ENCODE peak calls at places on chromosomes 11 and 22, in ten cellular contexts. F is foreskin fibroblast, Q is BJ, A is A549, O is fibroblast of the aortic adventitia, Y is colonic mucosa, D is neural progenitor cell, E is endothelial cell, W is GM13976, B is AG04450. R is an unnamed sample.

GRCh38 chr22:38696606-38697005 is 4.1 kb downstream of the JOSD1 start:
- DNase-seq in F (peak), Q (peak), A (peak), O (peak), Y (no peak), D (no peak), E (no peak), W (no peak), B (no peak), R (no peak)

GRCh38 chr11:87290304-87290922 is 252.7 kb downstream of the TMEM135 start:
- DNase-seq in F (peak), Q (no peak), A (peak), O (peak), Y (no peak), D (peak), E (no peak), W (peak), B (peak), R (peak)

GRCh38 chr22:38924197-38924952 is 33.0 kb upstream of the APOBEC3A start:
- DNase-seq in F (peak), Q (peak), A (peak), O (peak), Y (peak), D (no peak), E (no peak), W (no peak), B (peak), R (peak)

GRCh38 chr11:70519117-70519516 is 120.8 kb downstream of the CTTN start:
- DNase-seq in F (no peak), Q (no peak), A (no peak), O (no peak), Y (no peak), D (no peak), E (no peak), W (no peak), B (no peak), R (no peak)

GRCh38 chr22:41290262-41291221 is 4.6 kb upstream of the RANGAP1 start:
- DNase-seq in F (peak), Q (peak), A (peak), O (peak), Y (no peak), D (peak), E (no peak), W (no peak), B (peak), R (peak)

GRCh38 chr11:45145083-45145420 is 1.4 kb upstream of the PRDM11 start:
- DNase-seq in F (no peak), Q (no peak), A (no peak), O (no peak), Y (no peak), D (no peak), E (no peak), W (no peak), B (no peak), R (no peak)

GRCh38 chr22:39545310-39546063 is 12.9 kb upstream of the RPS19BP1 start:
- DNase-seq in F (peak), Q (no peak), A (no peak), O (peak), Y (peak), D (peak), E (peak), W (no peak), B (no peak), R (peak)

GRCh38 chr11:47941907-47942558 is 38.3 kb upstream of the PTPRJ start:
- DNase-seq in F (no peak), Q (no peak), A (peak), O (no peak), Y (no peak), D (peak), E (no peak), W (no peak), B (no peak), R (no peak)

GRCh38 chr11:9125185-9125886 is 33.9 kb upstream of the SCUBE2 start:
- DNase-seq in F (no peak), Q (no peak), A (no peak), O (no peak), Y (no peak), D (no peak), E (no peak), W (no peak), B (no peak), R (no peak)

GRCh38 chr22:27845603-27846100 is 44.1 kb upstream of the MN1 start:
- DNase-seq in F (no peak), Q (no peak), A (no peak), O (no peak), Y (no peak), D (no peak), E (no peak), W (no peak), B (no peak), R (no peak)

GRCh38 chr11:113705871-113706654 is at the start of gene TMPRSS5:
- DNase-seq in F (no peak), Q (no peak), A (no peak), O (no peak), Y (no peak), D (peak), E (no peak), W (no peak), B (no peak), R (peak)

GRCh38 chr11:12397953-12398352 is 20.6 kb downstream of the PARVA start:
- DNase-seq in F (peak), Q (peak), A (peak), O (peak), Y (no peak), D (no peak), E (no peak), W (no peak), B (peak), R (peak)

GRCh38 chr11:59261150-59261549 is 48.4 kb upstream of the MPEG1 start:
- DNase-seq in F (no peak), Q (no peak), A (no peak), O (no peak), Y (no peak), D (no peak), E (no peak), W (no peak), B (no peak), R (no peak)

GRCh38 chr11:129075757-129076156 is 116.4 kb downstream of the ARHGAP32 start:
- DNase-seq in F (no peak), Q (no peak), A (no peak), O (no peak), Y (no peak), D (no peak), E (no peak), W (no peak), B (no peak), R (no peak)

GRCh38 chr11:12318791-12319733 is 58.3 kb upstream of the PARVA start:
- DNase-seq in F (peak), Q (peak), A (no peak), O (peak), Y (no peak), D (no peak), E (no peak), W (peak), B (peak), R (peak)

GRCh38 chr11:65791719-65792213 is 4.9 kb downstream of the OVOL1 start:
- DNase-seq in F (peak), Q (no peak), A (no peak), O (no peak), Y (peak), D (no peak), E (no peak), W (peak), B (no peak), R (no peak)

GRCh38 chr11:117194267-117194666 is 4.9 kb upstream of the TAGLN start:
- DNase-seq in F (no peak), Q (no peak), A (no peak), O (no peak), Y (no peak), D (no peak), E (no peak), W (no peak), B (no peak), R (no peak)

GRCh38 chr11:128533473-128533872 is 53.9 kb downstream of the ETS1 start:
- DNase-seq in F (no peak), Q (no peak), A (no peak), O (no peak), Y (no peak), D (no peak), E (no peak), W (no peak), B (no peak), R (no peak)

GRCh38 chr22:19036523-19037273 is 85.5 kb downstream of the DGCR2 start:
- DNase-seq in F (peak), Q (no peak), A (peak), O (no peak), Y (no peak), D (no peak), E (no peak), W (no peak), B (no peak), R (no peak)

GRCh38 chr11:67276821-67277230 is 10.6 kb downstream of the GRK2 start:
- DNase-seq in F (peak), Q (no peak), A (no peak), O (peak), Y (peak), D (peak), E (no peak), W (peak), B (no peak), R (peak)

GRCh38 chr11:83816572-83817187 is 530.5 kb upstream of the CCDC90B start:
- DNase-seq in F (peak), Q (no peak), A (peak), O (peak), Y (no peak), D (peak), E (no peak), W (no peak), B (no peak), R (peak)

GRCh38 chr11:2331404-2331803 is 29.6 kb downstream of the TSPAN32 start:
- DNase-seq in F (no peak), Q (no peak), A (no peak), O (no peak), Y (no peak), D (no peak), E (no peak), W (no peak), B (no peak), R (no peak)

GRCh38 chr11:70433966-70434812 is 35.9 kb downstream of the CTTN start:
- DNase-seq in F (no peak), Q (no peak), A (no peak), O (no peak), Y (no peak), D (no peak), E (no peak), W (no peak), B (no peak), R (no peak)

GRCh38 chr11:66271816-66272215 is 3.4 kb downstream of the RAB1B start:
- DNase-seq in F (no peak), Q (no peak), A (no peak), O (no peak), Y (no peak), D (no peak), E (no peak), W (no peak), B (no peak), R (no peak)

GRCh38 chr11:69010361-69010891 is 2.6 kb downstream of the MRGPRF start:
- DNase-seq in F (peak), Q (no peak), A (no peak), O (no peak), Y (no peak), D (no peak), E (no peak), W (no peak), B (no peak), R (no peak)

GRCh38 chr11:3340025-3340424 is 38.9 kb downstream of the ZNF195 start:
- DNase-seq in F (peak), Q (peak), A (peak), O (peak), Y (no peak), D (no peak), E (no peak), W (no peak), B (peak), R (no peak)

GRCh38 chr11:67492801-67493547 is 10.1 kb downstream of the AIP start:
- DNase-seq in F (no peak), Q (no peak), A (no peak), O (no peak), Y (no peak), D (no peak), E (no peak), W (no peak), B (no peak), R (peak)

DNA sequence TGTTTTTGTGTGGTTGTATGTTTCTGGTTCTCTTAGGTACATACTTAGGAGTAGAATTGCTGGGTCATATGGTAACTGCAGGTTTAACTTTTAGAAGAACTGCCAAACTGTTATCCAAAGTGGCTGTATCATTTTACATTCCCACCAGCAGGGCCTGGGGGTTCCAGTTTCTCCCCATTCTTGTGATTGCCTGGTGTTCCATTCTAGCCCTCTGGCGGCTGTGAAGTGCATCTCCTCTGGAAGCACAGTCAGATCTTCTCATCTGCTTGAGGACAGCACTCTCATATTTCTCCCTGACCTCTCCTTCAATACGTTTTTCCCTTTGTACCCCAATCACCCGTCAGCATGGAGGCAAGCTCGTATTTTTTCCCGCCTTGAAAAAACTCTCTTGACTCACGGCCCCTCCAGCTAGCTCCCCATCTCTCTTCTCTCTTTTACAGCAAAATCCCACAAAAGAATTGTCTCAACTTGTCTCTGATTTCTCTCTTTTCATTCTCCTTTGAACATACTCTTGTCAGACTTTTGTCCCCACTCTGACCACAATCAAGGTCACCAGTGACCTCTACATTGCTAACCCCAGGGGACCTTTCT is 56.8 kb upstream of the THY1 start:
- DNase-seq in F (peak), Q (no peak), A (peak), O (peak), Y (no peak), D (peak), E (peak), W (no peak), B (no peak), R (peak)
- TF ChIP-seq CTCF in F (peak), Q (peak), A (peak), O (peak), Y (no peak), D (peak), E (peak), W (peak), B (peak), R (peak)

DNA sequence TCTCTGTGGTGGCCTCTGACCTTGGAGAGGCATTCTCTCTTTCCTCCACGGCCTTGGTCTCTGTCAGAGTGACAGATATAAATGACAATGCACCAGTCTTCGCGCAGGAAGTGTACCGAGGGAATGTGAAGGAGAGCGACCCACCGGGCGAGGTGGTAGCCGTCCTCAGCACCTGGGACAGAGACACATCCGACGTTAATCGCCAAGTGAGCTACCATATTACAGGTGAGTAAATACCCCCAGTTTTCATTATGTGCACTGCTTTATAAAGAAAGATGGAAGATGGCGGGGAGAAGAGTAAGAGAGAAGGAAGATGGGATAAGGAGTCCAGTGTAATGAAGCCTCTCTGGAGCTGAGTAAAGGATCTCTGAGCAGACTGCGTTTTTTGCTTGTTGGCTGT is 167.8 kb upstream of the MTNR1B start:
- DNase-seq in F (no peak), Q (no peak), A (no peak), O (no peak), Y (no peak), D (no peak), E (no peak), W (no peak), B (no peak), R (no peak)
- TF ChIP-seq CTCF in F (no peak), Q (no peak), A (no peak), O (no peak), Y (no peak), D (no peak), E (no peak), W (no peak), B (no peak), R (no peak)

DNA sequence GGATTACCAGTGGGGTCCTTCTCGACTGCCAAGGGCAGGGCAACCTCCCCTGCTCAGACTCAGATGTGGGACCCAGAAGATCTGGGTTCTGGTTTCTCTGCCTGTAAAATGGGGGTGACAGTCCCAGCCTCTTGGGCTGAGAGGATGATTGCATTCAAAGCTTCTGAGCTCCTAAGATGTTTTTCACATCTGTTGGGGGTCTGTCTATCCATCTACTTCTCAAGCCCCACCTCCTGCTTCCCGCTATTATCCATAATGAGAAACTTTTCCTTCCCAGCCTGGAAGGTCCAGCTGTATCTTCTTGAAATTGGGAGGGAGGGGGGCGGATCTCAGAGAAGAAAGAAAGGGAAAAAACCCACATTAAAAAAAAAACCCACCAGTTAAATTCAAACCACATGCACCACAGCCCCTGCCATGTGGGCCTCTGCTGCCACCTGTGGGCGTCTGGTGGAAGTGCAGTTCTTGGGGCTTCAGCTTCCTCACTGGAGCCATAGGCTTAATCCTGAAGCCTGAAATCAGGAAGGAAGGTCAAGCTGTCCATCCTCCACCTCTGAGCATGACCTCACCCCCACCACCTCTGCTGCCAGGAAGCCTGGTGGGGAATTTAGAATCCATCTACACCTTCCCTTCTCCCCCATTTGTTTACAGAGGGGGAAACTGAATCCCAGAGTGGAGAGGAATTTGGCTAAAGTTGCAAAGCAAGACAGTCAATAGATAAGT is 27.3 kb downstream of the ARHGEF17 start:
- DNase-seq in F (peak), Q (no peak), A (peak), O (peak), Y (peak), D (peak), E (peak), W (peak), B (no peak), R (peak)
- TF ChIP-seq CTCF in F (peak), Q (peak), A (peak), O (peak), Y (peak), D (peak), E (peak), W (peak), B (peak), R (peak)

GRCh38 chr11:110000045-110000502 is 93.1 kb upstream of the ZC3H12C start:
- DNase-seq in F (peak), Q (peak), A (peak), O (peak), Y (no peak), D (no peak), E (no peak), W (peak), B (peak), R (peak)

GRCh38 chr11:109998921-109999320 is 94.3 kb upstream of the ZC3H12C start:
- DNase-seq in F (no peak), Q (no peak), A (no peak), O (no peak), Y (no peak), D (no peak), E (no peak), W (no peak), B (no peak), R (peak)

GRCh38 chr11:109993786-109994185 is 99.4 kb upstream of the ZC3H12C start:
- DNase-seq in F (no peak), Q (peak), A (no peak), O (peak), Y (no peak), D (no peak), E (no peak), W (no peak), B (no peak), R (no peak)

GRCh38 chr11:109994896-109995295 is 98.3 kb upstream of the ZC3H12C start:
- DNase-seq in F (no peak), Q (no peak), A (peak), O (no peak), Y (no peak), D (peak), E (no peak), W (no peak), B (no peak), R (no peak)

DNA sequence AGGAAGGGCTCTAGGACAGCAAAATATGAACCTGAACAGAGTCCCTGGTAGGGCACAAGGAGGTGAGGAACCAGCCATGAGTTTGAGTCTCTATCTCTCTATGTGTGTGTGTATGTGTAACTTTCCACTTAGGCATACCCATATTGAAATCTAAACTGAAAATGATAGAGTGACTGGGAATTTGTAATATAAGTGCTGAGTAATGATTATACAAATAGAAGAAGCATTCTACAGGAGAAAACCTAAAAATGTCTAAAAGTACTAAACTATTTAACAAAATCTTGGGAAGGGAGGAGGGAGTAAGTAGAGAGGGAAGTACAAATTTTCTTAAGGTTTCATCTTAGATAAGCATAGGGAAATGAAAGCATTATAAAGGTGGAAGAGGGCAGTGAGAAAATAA is 97.1 kb upstream of the ZC3H12C start:
- DNase-seq in F (no peak), Q (no peak), A (no peak), O (no peak), Y (no peak), D (no peak), E (no peak), W (no peak), B (no peak), R (no peak)
- TF ChIP-seq CTCF in F (no peak), Q (no peak), A (no peak), O (no peak), Y (no peak), D (no peak), E (no peak), W (no peak), B (no peak), R (no peak)

DNA sequence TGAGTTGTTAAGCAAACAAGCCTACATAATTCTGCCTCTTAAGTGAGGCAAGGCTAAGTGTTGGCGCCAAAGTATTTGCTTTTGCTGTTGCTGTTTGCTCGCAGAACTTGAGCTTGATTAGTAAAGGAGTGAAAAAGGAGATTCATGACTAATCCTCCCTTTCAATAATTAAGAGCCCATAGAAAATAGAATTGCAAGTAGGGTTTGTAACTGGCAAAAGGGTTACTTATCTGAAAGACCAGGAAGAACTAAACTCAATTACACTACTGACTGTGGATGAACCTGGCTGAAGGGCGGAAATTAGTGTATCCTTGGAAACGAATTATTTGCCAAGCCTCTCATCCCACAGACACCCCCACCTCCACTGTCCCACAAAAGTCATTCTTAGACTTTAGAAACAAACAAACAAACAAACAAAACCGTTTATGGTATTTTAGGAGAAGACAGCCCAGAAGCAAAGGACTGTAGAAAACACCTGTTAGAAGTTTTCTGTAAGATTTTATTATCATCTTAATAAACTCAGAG is 404 bp upstream of the EXPH5 start:
- DNase-seq in F (no peak), Q (no peak), A (no peak), O (no peak), Y (no peak), D (no peak), E (no peak), W (no peak), B (no peak), R (no peak)
- TF ChIP-seq CTCF in F (no peak), Q (no peak), A (no peak), O (no peak), Y (no peak), D (no peak), E (no peak), W (no peak), B (no peak), R (no peak)

DNA sequence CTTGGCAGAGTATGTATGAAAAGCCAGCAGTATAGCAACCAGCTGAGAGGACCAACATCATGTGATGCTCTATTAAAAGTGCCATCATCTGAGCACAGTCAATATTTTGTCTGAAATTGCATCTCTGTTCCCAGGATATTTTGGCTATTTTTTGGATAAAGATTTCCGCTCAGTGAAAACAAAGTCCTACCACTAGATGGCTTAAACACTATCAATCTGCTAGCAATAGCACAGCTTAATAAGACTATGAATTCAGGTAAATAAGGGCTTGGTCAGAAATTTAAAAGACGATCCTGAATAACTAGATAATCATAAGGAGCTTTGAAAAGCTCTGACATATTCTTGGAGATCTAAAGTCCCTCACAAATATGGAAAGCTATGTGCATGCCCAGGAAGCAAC is 74.4 kb downstream of the MS4A13 start:
- DNase-seq in F (no peak), Q (no peak), A (no peak), O (no peak), Y (no peak), D (no peak), E (no peak), W (no peak), B (no peak), R (peak)
- TF ChIP-seq CTCF in F (no peak), Q (no peak), A (no peak), O (no peak), Y (no peak), D (peak), E (peak), W (no peak), B (no peak), R (peak)